ENCODE peak calls at places on chromosomes 1 and 21, in five cellular contexts. O is astrocyte of the spinal cord, A is IMR-90, L is heart right ventricle, H is heart left ventricle. T is an unnamed sample.

GRCh38 chr1:27527223-27527856 is 37.4 kb upstream of the WASF2 start:
- DNase-seq in L (peak; percentile 57), H (peak; percentile 87), O (peak; percentile 57), A (peak; percentile 85), T (peak; percentile 32)

GRCh38 chr1:79899914-79900313 is 893.4 kb upstream of the ADGRL4 start:
- DNase-seq in O (peak; percentile 97), H (no peak), L (no peak), A (peak; percentile 100), T (no peak)

GRCh38 chr1:87180682-87181081 is 148.0 kb upstream of the LMO4 start:
- DNase-seq in H (peak; percentile 32), A (no peak), O (no peak), L (peak; percentile 19), T (no peak)

GRCh38 chr21:27268290-27268689 is 301.4 kb upstream of the ADAMTS5 start:
- DNase-seq in H (no peak), A (peak; percentile 57), L (no peak), O (peak; percentile 75), T (no peak)

GRCh38 chr1:115837762-115838421 is 3.0 kb downstream of the NHLH2 start:
- DNase-seq in A (no peak), L (no peak), H (no peak), O (no peak), T (no peak)

GRCh38 chr1:170755791-170756190 is 91.9 kb downstream of the PRRX1 start:
- DNase-seq in O (no peak), H (no peak), L (no peak), A (no peak), T (no peak)

GRCh38 chr1:33327587-33328325 is 6.9 kb upstream of the A3GALT2 start:
- DNase-seq in L (peak; percentile 42), O (peak; percentile 97), H (peak; percentile 78), A (peak; percentile 99), T (no peak)

GRCh38 chr1:237032029-237032428 is 10.0 kb upstream of the RYR2 start:
- DNase-seq in L (no peak), O (peak; percentile 48), A (no peak), H (no peak), T (no peak)

GRCh38 chr1:46003315-46003714 is 129.1 kb downstream of the PIK3R3 start:
- DNase-seq in H (no peak), A (no peak), O (no peak), L (no peak), T (no peak)

GRCh38 chr1:245188350-245188749 is 33.6 kb downstream of the KIF26B start:
- DNase-seq in A (no peak), L (no peak), H (no peak), O (no peak), T (no peak)

GRCh38 chr1:20366766-20367602 is 76.3 kb downstream of the VWA5B1 start:
- DNase-seq in A (peak; percentile 45), L (peak; percentile 41), O (peak; percentile 46), H (no peak), T (no peak)

GRCh38 chr1:44067258-44068250 is 36.3 kb upstream of the SLC6A9 start:
- DNase-seq in O (no peak), A (no peak), L (no peak), H (no peak), T (no peak)

GRCh38 chr1:119097380-119097779 is 43.1 kb downstream of the WARS2 start:
- DNase-seq in A (peak; percentile 64), O (peak; percentile 80), L (no peak), H (no peak), T (no peak)

DNA sequence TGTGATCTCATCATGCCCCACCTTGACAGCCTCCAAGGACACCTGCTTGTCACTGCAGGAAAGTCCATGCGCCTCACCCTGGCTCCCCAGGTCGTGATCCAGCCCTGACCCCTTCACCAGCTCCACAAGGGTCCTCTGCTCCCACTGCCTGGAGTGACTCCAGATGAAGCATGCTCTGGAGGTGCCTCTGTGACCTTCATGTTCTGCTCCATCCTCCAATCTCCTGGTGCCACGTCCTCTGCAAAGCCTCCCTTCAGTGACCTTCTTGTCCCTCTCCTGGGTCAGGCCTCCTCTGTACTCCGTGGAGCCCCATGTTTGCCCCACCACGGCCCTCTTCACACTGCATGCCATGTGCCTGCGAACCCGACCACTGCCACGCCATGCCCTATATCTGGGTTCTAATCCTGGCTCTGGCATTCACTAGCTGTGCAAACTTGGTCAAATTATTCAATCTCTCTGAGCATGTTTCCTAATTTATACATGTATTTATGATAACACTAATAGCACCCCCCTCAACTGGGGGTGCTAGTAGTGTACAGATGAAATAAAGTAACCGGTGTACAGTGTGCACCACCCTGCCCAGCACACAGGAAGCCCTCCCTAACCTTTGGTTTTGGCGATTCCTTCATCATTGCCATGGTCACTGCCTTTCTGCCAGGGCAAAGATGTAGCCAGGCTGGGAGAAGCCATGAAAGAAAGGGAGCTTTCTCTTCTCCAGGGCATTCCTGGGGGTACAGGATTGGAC is 77.4 kb downstream of the STUM start:
- DNase-seq in O (no peak), H (no peak), A (no peak), L (no peak), T (no peak)
- H3K4me3 ChIP-seq in O (no peak overlapping the region), H (no peak overlapping the region), A (no peak overlapping the region), L (no peak overlapping the region), T (peak overlapping the region; percentile 32)

GRCh38 chr1:66337249-66337648 is 196.7 kb upstream of the SGIP1 start:
- DNase-seq in A (no peak), H (no peak), L (no peak), O (no peak), T (no peak)

GRCh38 chr1:66342707-66343106 is 191.2 kb upstream of the SGIP1 start:
- DNase-seq in L (no peak), A (no peak), H (no peak), O (no peak), T (no peak)

GRCh38 chr1:66339944-66340343 is 194.0 kb upstream of the SGIP1 start:
- DNase-seq in H (no peak), O (no peak), A (no peak), L (no peak), T (no peak)

GRCh38 chr1:66343569-66344325 is 190.2 kb upstream of the SGIP1 start:
- DNase-seq in O (no peak), H (no peak), L (no peak), A (peak; percentile 16), T (no peak)

DNA sequence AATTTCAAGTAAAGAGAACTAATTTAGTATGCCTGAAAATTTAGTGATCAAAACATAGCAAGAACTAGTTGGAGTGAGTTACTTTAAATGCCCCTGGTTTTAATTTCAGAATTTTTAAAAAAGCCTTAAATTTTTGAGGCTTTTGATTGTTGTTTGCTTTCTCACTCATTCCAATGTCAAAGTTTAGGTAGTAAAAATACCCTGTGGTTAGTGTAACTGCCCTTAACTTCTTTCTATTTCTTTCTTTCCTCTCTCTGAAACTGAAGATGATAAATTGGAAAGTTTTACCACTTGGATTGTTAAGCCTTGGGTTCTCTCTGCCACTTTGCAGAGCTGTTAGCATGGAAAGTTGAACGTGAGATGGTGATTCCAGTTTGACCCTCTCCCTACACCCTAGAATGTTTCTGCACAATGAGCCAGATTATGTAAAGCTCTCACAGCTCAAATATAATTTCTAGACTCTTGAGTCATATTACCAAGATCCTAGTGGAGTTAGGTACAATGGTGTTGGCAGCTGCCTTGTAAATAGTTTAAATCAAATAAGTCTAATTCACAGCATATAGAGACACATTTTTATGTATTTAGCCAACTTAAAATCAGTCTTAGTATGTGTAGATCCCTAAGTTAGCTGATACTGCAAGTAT is 192.4 kb upstream of the SGIP1 start:
- DNase-seq in L (no peak), H (no peak), A (no peak), O (no peak), T (no peak)
- H3K4me3 ChIP-seq in L (no peak overlapping the region), H (no peak overlapping the region), A (no peak overlapping the region), O (no peak overlapping the region), T (no peak overlapping the region)

DNA sequence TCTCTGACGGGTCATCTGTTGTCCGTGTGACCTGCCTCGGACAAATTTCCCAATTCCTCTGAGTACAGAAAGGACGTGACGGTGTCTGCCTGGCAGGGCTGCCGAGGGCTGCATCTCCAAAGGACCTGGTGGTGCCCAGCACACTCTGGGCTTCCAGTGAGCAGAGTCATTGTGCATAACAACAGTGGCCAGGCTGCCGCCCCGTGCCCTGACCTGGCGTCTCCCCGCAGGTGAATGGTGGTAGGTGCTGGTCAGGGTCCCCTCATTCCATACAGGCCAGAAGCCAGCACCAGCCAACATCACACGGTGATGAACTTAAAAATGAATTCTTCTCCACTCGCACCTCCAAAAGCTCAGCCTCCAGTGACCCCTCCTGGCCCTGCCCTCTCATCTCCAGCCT is 28.2 kb downstream of the PRDM16 start:
- DNase-seq in A (no peak), O (no peak), H (no peak), L (no peak), T (no peak)
- H3K4me3 ChIP-seq in A (no peak overlapping the region), O (no peak overlapping the region), H (no peak overlapping the region), L (no peak overlapping the region), T (no peak overlapping the region)

DNA sequence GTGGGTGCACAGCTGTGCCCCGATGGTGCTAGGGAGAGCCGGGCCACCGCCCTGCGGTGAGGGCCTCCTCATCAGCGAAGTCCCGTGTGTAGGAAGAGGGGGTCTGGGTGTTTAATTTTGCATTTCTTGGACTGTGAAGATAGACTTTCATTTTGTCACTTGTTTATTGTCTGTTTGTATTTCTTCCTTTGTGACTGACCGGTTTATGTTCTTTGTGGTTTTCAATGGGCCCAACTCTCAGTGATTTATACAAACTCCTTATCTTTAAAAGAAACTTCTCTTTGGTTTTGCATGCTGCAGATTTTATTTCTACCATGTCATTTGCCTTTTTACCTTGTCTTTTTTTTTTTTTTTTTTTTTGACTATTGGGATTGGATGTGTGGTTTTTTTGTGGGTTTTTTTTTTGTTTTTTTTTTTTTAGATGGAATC is 65.1 kb downstream of the COL18A1 start:
- DNase-seq in H (no peak), O (peak; percentile 53), L (peak; percentile 10), A (peak; percentile 68), T (no peak)
- H3K4me3 ChIP-seq in H (no peak overlapping the region), O (no peak overlapping the region), L (no peak overlapping the region), A (no peak overlapping the region), T (no peak overlapping the region)

DNA sequence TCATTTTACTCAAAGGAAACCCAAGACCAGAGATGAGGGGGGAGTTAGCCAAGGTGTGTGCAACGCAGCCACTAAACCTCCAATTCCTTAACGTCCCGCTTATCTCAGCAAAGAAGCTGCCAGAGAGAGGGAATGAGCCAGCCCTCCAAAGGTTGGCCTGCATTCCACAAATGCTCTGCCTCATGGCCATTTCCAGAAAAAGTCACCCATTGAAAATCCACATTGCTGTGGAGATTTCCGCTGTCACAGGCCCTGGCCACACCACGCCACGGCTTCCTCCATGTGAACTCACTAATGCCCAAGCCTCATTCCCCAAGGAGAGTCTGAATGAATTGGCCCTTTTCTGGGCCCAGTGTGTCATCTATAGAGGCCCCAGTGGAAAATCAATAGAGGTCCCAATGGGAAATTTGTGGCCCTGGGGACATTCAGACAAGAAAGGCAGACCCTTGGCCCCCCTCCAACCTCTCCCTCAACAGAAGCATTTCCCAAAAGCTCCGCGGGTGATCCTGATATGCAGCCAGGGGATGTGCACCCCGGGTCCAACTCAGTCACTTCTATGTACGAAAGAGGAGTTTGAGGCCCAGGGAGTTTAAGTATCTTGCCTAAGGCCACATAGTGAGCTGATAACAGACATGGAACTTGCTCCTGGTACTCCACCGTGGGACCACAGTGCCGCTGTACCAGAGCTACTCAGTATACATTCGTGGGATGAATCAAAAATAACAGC is 8.8 kb downstream of the EPHA2 start:
- DNase-seq in H (no peak), L (no peak), O (no peak), A (peak; percentile 65), T (no peak)
- H3K4me3 ChIP-seq in H (no peak overlapping the region), L (no peak overlapping the region), O (no peak overlapping the region), A (no peak overlapping the region), T (no peak overlapping the region)

GRCh38 chr1:24769656-24770651 is 24.7 kb downstream of the CLIC4 start:
- DNase-seq in O (peak; percentile 96), L (no peak), A (peak; percentile 98), H (no peak), T (peak; percentile 38)
- H3K4me3 ChIP-seq in O (no peak overlapping the region), L (no peak overlapping the region), A (no peak overlapping the region), H (no peak overlapping the region), T (no peak overlapping the region)

T was measured in Jurkat, Clone E6-1.